ENCODE peak calls at places on chromosomes 13 and 19, in eight cellular contexts. C, P, V, X, O, S, E and T are unnamed samples.

GRCh38 chr19:54707932-54708331 is 16.3 kb upstream of the KIR3DL3 start:
- DNase-seq in C (no peak), P (no peak), V (no peak), X (no peak), O (peak), S (no peak), E (no peak), T (peak)

GRCh38 chr13:27372896-27373295 is 51.5 kb upstream of the GTF3A start:
- DNase-seq in C (no peak), P (no peak), V (peak), X (peak), O (peak), S (no peak), E (peak), T (no peak)

GRCh38 chr19:43432866-43433673 is 18.4 kb downstream of the TEX101 start:
- DNase-seq in C (peak), P (peak), V (peak), X (peak), O (peak), S (peak), E (peak), T (peak)

GRCh38 chr19:17001603-17002183 is 24.9 kb downstream of the CPAMD8 start:
- DNase-seq in C (no peak), P (no peak), V (no peak), X (no peak), O (no peak), S (no peak), E (no peak), T (no peak)

GRCh38 chr13:64311948-64312347 is 2896.3 kb upstream of the PCDH20 start:
- DNase-seq in C (no peak), P (no peak), V (no peak), X (no peak), O (no peak), S (no peak), E (no peak), T (no peak)

GRCh38 chr13:78881746-78882145 is 222.8 kb upstream of the OBI1 start:
- DNase-seq in C (no peak), P (no peak), V (no peak), X (peak), O (no peak), S (no peak), E (no peak), T (no peak)

GRCh38 chr13:111623170-111623569 is 302.7 kb downstream of the TEX29 start:
- DNase-seq in C (no peak), P (no peak), V (no peak), X (no peak), O (no peak), S (no peak), E (no peak), T (no peak)

GRCh38 chr13:99553033-99553432 is 51.8 kb downstream of the TM9SF2 start:
- DNase-seq in C (no peak), P (no peak), V (no peak), X (no peak), O (no peak), S (no peak), E (no peak), T (no peak)

GRCh38 chr13:104773775-104774174 is 1707.6 kb upstream of the SLC10A2 start:
- DNase-seq in C (peak), P (no peak), V (no peak), X (no peak), O (no peak), S (no peak), E (no peak), T (no peak)

GRCh38 chr13:43908156-43909126 is 28.7 kb downstream of the LACC1 start:
- DNase-seq in C (peak), P (no peak), V (no peak), X (no peak), O (no peak), S (no peak), E (no peak), T (no peak)

GRCh38 chr13:111659842-111660241 is 339.4 kb downstream of the TEX29 start:
- DNase-seq in C (no peak), P (peak), V (no peak), X (no peak), O (no peak), S (no peak), E (no peak), T (no peak)

GRCh38 chr19:4455742-4456565 is 1.6 kb downstream of the UBXN6 start:
- DNase-seq in C (peak), P (peak), V (no peak), X (peak), O (no peak), S (no peak), E (peak), T (no peak)

GRCh38 chr13:40981361-40981760 is 37.8 kb downstream of the ELF1 start:
- DNase-seq in C (no peak), P (no peak), V (no peak), X (no peak), O (no peak), S (no peak), E (no peak), T (no peak)

GRCh38 chr19:52120286-52120685 is 19.5 kb downstream of the ZNF616 start:
- DNase-seq in C (no peak), P (no peak), V (no peak), X (no peak), O (no peak), S (no peak), E (no peak), T (no peak)

GRCh38 chr19:4555657-4556561 is 3.6 kb downstream of the SEMA6B start:
- DNase-seq in C (no peak), P (no peak), V (no peak), X (peak), O (no peak), S (no peak), E (no peak), T (no peak)

GRCh38 chr13:34334984-34335661 is 517.2 kb downstream of the RFC3 start:
- DNase-seq in C (no peak), P (no peak), V (no peak), X (no peak), O (no peak), S (no peak), E (no peak), T (no peak)

GRCh38 chr13:71021810-71022422 is 845.1 kb downstream of the DACH1 start:
- DNase-seq in C (no peak), P (no peak), V (no peak), X (no peak), O (no peak), S (no peak), E (no peak), T (no peak)

GRCh38 chr13:52751196-52751595 is 11.6 kb upstream of the CNMD start:
- DNase-seq in C (no peak), P (no peak), V (no peak), X (no peak), O (no peak), S (no peak), E (no peak), T (no peak)

GRCh38 chr13:45194081-45194939 is 6.5 kb downstream of the KCTD4 start:
- DNase-seq in C (peak), P (peak), V (no peak), X (no peak), O (no peak), S (no peak), E (no peak), T (no peak)

GRCh38 chr13:25860862-25861261 is 191.0 kb downstream of the SHISA2 start:
- DNase-seq in C (peak), P (no peak), V (no peak), X (no peak), O (no peak), S (no peak), E (no peak), T (no peak)

DNA sequence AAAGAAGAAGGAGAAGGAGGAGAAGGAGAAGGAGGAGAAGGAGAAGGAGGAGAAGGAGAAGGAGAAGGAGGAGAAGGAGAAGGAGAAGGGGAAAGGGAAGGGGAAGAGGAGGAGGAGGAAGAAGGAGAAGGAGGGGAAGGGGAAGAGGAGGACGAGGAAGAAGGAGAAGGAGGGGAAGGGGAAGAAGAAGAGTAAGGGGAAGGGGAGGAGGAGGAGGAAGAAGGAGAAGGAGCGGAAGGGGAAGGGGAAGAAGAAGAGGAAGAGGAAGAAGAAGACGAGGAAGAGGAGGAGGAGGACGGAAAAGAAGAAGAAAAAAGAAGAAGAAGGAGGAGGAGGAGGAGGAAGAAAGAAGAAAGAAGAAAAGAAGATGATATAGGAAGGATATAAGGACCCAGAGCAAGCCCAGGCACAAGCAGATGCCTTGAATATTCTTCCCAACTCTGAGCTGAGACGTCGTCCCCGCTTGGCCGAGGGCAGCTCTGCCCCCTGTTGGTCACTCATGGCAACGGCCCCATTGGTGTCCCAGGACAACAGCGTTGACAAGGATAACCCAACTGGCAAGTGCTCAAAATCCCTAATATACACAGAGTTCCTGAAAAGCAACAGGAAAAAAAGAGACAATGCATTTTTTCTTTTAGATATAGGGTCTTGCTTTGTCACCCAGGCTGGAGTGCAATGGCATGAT is 30.6 kb upstream of the IGSF23 start:
- DNase-seq in C (no peak), P (no peak), V (no peak), X (peak), O (no peak), S (no peak), E (peak), T (no peak)
- TF ChIP-seq CTCF in C (peak), P (peak), V (peak), X (peak), O (no peak), S (no peak), E (peak), T (no peak)

GRCh38 chr19:49799798-49800376 is 13.2 kb downstream of the FUZ start:
- DNase-seq in C (no peak), P (no peak), V (no peak), X (no peak), O (no peak), S (no peak), E (peak), T (no peak)
- TF ChIP-seq CTCF in C (no peak), P (no peak), V (no peak), X (peak), O (no peak), S (no peak), E (no peak), T (no peak)

DNA sequence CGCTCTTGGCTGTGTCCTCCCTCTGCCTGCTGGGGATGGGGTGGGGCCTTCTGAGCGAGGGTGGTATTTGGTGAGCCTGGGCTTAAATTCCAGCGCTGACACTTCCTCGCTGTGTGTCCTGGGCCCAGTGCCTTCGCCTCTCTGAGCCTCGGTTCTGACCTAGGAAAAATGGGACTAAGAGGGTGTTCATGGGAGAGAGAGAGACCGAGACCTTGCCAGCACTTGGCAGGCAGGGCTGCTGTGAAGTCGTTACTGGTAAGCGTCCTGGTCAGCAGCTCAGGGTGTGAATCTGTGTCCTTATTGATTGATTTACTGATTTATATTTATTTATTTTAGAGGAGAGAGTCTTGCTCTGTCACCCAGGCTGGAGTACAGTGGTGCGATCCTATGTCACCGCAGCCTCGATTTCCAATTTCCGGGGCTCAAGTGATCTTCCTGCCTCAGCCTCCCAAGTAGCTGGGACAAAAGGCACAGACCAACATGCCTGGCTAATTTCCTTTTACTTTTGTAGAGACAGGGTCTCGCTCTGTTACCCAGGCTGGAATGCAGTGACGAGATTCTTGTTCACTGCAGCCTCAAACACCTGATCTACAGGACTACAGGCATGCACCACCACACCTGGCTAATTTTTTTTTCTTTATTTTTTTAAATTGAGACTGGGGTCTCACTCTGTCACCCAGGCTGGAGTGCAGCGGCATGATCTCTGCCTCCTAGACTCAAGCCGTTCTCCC is 2.4 kb downstream of the PKN1 start:
- DNase-seq in C (no peak), P (no peak), V (no peak), X (no peak), O (no peak), S (no peak), E (no peak), T (no peak)
- TF ChIP-seq CTCF in C (no peak), P (no peak), V (no peak), X (no peak), O (no peak), S (no peak), E (no peak), T (no peak)

DNA sequence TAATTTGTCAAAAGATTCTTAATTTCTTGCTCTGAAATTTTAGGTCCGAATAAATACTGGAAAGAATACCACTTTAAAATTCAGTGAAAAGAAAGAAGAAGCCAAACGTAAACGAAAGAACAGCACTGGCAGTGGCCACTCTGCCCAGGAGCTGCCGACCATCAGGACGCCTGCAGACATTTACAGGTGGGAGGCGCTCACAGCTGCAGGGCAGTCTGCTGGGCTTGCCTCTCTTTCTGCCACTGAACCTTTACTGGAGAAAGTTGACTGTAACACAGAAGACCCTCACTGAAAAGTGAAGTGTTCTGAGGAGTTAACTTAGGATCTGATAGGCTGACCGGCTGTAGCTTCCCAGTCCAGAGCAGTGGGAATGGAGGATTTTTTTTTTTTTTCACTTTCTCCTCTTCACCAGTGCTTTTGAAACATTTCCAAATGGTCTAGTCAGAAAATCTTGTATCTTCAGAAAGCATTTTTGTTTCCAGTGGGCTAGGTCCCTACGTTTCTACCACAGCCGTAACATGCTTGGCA is 69.1 kb downstream of the URI1 start:
- DNase-seq in C (peak), P (no peak), V (no peak), X (peak), O (no peak), S (no peak), E (no peak), T (no peak)
- TF ChIP-seq CTCF in C (no peak), P (no peak), V (no peak), X (peak), O (no peak), S (no peak), E (no peak), T (no peak)

GRCh38 chr19:47608908-47609879 is at the start of gene BICRA:
- DNase-seq in C (peak), P (peak), V (peak), X (peak), O (peak), S (no peak), E (peak), T (peak)

GRCh38 chr19:47609885-47610545 is 1.1 kb downstream of the BICRA start:
- DNase-seq in C (peak), P (peak), V (peak), X (peak), O (peak), S (no peak), E (peak), T (no peak)

GRCh38 chr19:47610546-47610894 is 1.6 kb downstream of the BICRA start:
- DNase-seq in C (no peak), P (no peak), V (no peak), X (no peak), O (no peak), S (no peak), E (no peak), T (no peak)

GRCh38 chr19:47607564-47608073 is 1.3 kb upstream of the BICRA start:
- DNase-seq in C (no peak), P (no peak), V (no peak), X (no peak), O (no peak), S (no peak), E (no peak), T (no peak)

DNA sequence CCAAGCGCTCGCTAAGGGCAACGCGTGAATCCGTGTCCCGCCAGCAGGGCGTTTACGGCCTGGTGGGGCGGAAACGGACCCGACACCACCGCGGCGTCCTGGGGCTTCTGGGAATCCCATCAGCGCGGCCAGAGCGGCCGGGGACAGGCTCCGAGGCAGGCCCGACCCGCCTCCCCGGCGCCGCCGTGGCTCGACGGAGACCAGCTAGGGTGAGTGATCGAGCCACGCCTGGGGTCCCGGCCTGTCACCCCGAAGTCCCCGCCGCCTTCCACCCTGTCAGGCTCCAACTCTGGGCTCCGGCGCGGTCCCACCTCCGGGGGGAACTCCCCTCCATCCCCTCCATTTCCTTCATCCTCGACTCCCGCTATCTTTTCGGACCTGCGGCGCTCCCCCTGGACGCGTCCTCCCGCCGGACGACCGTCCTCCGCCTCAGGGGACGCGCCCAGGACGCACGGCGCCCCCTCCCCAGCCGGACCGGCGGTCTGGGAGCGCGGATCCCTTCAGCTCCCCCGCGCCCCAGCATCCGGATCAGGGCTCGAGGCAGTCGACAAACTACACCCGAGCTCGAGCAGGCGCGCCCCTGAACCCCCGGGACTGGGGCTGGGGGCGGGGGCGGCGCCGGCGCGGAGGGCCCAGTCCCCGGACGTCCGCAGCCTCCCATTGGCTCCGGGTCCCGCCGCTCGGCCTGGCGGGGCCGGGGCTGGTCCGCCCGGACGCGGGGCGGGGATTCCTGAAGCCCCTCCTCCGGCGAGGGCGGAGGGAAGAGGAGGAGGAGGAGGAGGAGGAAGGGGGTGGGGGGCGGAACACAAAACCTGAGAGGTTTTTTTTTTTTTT is 643 bp upstream of the BICRA start:
- DNase-seq in C (peak), P (peak), V (peak), X (peak), O (peak), S (peak), E (peak), T (peak)
- TF ChIP-seq CTCF in C (peak), P (peak), V (peak), X (no peak), O (no peak), S (no peak), E (no peak), T (peak)

GRCh38 chr13:24670927-24671326 is 9.3 kb upstream of the ATP12A start:
- DNase-seq in C (no peak), P (no peak), V (no peak), X (no peak), O (no peak), S (no peak), E (no peak), T (no peak)

GRCh38 chr13:24672141-24673132 is 7.8 kb upstream of the ATP12A start:
- DNase-seq in C (peak), P (no peak), V (no peak), X (no peak), O (no peak), S (no peak), E (no peak), T (no peak)

GRCh38 chr13:24668955-24669354 is 11.3 kb upstream of the ATP12A start:
- DNase-seq in C (no peak), P (no peak), V (no peak), X (no peak), O (peak), S (no peak), E (no peak), T (no peak)

GRCh38 chr13:24670174-24670573 is 10.0 kb upstream of the ATP12A start:
- DNase-seq in C (no peak), P (no peak), V (no peak), X (no peak), O (no peak), S (no peak), E (no peak), T (no peak)

GRCh38 chr13:24671367-24672117 is 8.7 kb upstream of the ATP12A start:
- DNase-seq in C (peak), P (no peak), V (no peak), X (peak), O (peak), S (peak), E (no peak), T (peak)
- TF ChIP-seq CTCF in C (peak), P (peak), V (peak), X (peak), O (peak), S (no peak), E (no peak), T (peak)

GRCh38 chr13:46553886-46554855 is 1.2 kb downstream of the LRCH1 start:
- DNase-seq in C (peak), P (peak), V (peak), X (peak), O (peak), S (peak), E (peak), T (peak)
- TF ChIP-seq CTCF in C (peak), P (peak), V (peak), X (peak), O (no peak), S (no peak), E (no peak), T (peak)

GRCh38 chr19:57190301-57190700 is 999 bp upstream of the ZNF264 start:
- DNase-seq in C (no peak), P (no peak), V (no peak), X (no peak), O (no peak), S (no peak), E (no peak), T (no peak)

GRCh38 chr19:57192993-57193392 is 1.7 kb downstream of the ZNF264 start:
- DNase-seq in C (no peak), P (no peak), V (no peak), X (no peak), O (no peak), S (no peak), E (no peak), T (no peak)

GRCh38 chr19:57191141-57192063 is at the start of gene ZNF264:
- DNase-seq in C (peak), P (peak), V (peak), X (peak), O (peak), S (peak), E (peak), T (peak)

GRCh38 chr19:57192064-57192395 is 730 bp downstream of the ZNF264 start:
- DNase-seq in C (no peak), P (no peak), V (no peak), X (no peak), O (no peak), S (no peak), E (no peak), T (no peak)
- TF ChIP-seq CTCF in C (no peak), P (no peak), V (no peak), X (no peak), O (no peak), S (no peak), E (no peak), T (no peak)

GRCh38 chr19:44782729-44783128 is 5.0 kb downstream of the CBLC start:
- DNase-seq in C (no peak), P (no peak), V (no peak), X (no peak), O (no peak), S (no peak), E (no peak), T (no peak)
- TF ChIP-seq CTCF in C (no peak), P (no peak), V (no peak), X (no peak), O (no peak), S (no peak), E (no peak), T (no peak)